ENCODE peak calls at places on chromosome 2, in seven cellular contexts. D is activated effector memory CD4-positive, alpha-beta T cell treated with anti-CD3 and anti-CD28 coated beads, Interleukin-2, amount 50 U/mL, for 16 hours; B is stimulated activated CD4-positive, alpha-beta T cell treated with anti-CD3 and anti-CD28 coated beads, Interleukin-1b, Interleukin-23, amount 100 ng/mL, for 1 hour; Z is left lung; G is activated CD4-positive, alpha-beta T cell treated with anti-CD3 and anti-CD28 coated beads for 36 hours; M is Right ventricle myocardium inferior; L is OCI-LY7. V is an unnamed sample.

GRCh38 chr2:123840016-123840415 is 185.1 kb upstream of the CNTNAP5 start:
- DNase-seq in B (no peak), Z (no peak), D (no peak), M (no peak), L (no peak), G (no peak), V (no peak)

GRCh38 chr2:151007365-151007764 is 254.3 kb downstream of the RBM43 start:
- DNase-seq in G (no peak), L (no peak), D (no peak), B (no peak), Z (no peak), M (peak; percentile 70), V (no peak)

GRCh38 chr2:81334046-81334445 is 1029.5 kb upstream of the LRRTM1 start:
- DNase-seq in D (no peak), M (no peak), G (no peak), L (no peak), Z (no peak), B (no peak), V (no peak)

GRCh38 chr2:194992648-194993047 is 664.4 kb upstream of the SLC39A10 start:
- DNase-seq in M (no peak), D (no peak), Z (no peak), L (no peak), B (no peak), G (no peak), V (no peak)

GRCh38 chr2:121187922-121188411 is 97.0 kb downstream of the TFCP2L1 start:
- DNase-seq in L (no peak), G (no peak), Z (no peak), M (no peak), D (no peak), B (no peak), V (no peak)

GRCh38 chr2:42880738-42881525 is 88.5 kb upstream of the HAAO start:
- DNase-seq in Z (no peak), B (no peak), G (no peak), D (no peak), L (no peak), M (no peak), V (no peak)

GRCh38 chr2:230668184-230668938 is 44.3 kb upstream of the CAB39 start:
- DNase-seq in Z (peak; percentile 62), L (peak; percentile 37), M (peak; percentile 77), B (no peak), D (peak; percentile 75), G (peak; percentile 68), V (peak; percentile 55)

GRCh38 chr2:13046557-13047165 is 329.9 kb downstream of the TRIB2 start:
- DNase-seq in B (no peak), M (no peak), L (peak; percentile 3), D (no peak), G (no peak), Z (no peak), V (no peak)

GRCh38 chr2:174617120-174617519 is 19.5 kb upstream of the WIPF1 start:
- DNase-seq in Z (no peak), M (no peak), B (no peak), D (no peak), L (no peak), G (no peak), V (no peak)

GRCh38 chr2:28088970-28089369 is 198.4 kb downstream of the BABAM2 start:
- DNase-seq in D (no peak), G (no peak), M (no peak), B (no peak), Z (no peak), L (no peak), V (no peak)

GRCh38 chr2:156077041-156077735 is 255.3 kb downstream of the NR4A2 start:
- DNase-seq in L (no peak), M (no peak), G (no peak), B (no peak), D (no peak), Z (no peak), V (no peak)

GRCh38 chr2:240947607-240948006 is 41.5 kb downstream of the CROCC2 start:
- DNase-seq in Z (peak; percentile 26), D (peak; percentile 54), G (no peak), L (no peak), B (no peak), M (peak; percentile 53), V (no peak)

GRCh38 chr2:20608666-20609348 is 42.1 kb downstream of the HS1BP3 start:
- DNase-seq in M (peak; percentile 60), B (no peak), G (no peak), D (peak; percentile 37), Z (peak; percentile 28), L (no peak), V (peak; percentile 32)

GRCh38 chr2:176584333-176584732 is 315.1 kb downstream of the MTX2 start:
- DNase-seq in B (no peak), G (no peak), Z (no peak), D (no peak), L (no peak), M (no peak), V (no peak)

GRCh38 chr2:62660582-62661262 is 44.8 kb upstream of the EHBP1 start:
- DNase-seq in M (no peak), G (no peak), Z (no peak), D (no peak), L (no peak), B (no peak), V (no peak)

GRCh38 chr2:8120979-8121825 is 560.7 kb upstream of the ID2 start:
- DNase-seq in L (no peak), M (no peak), Z (no peak), B (no peak), G (no peak), D (no peak), V (no peak)

GRCh38 chr2:174117951-174118930 is 130.1 kb downstream of the OLA1 start:
- DNase-seq in L (no peak), Z (no peak), B (no peak), M (no peak), G (no peak), D (no peak), V (no peak)

GRCh38 chr2:99939135-99939534 is 203.3 kb downstream of the AFF3 start:
- DNase-seq in G (no peak), B (no peak), Z (no peak), M (no peak), D (no peak), L (no peak), V (no peak)

GRCh38 chr2:42298996-42299754 is 61.8 kb downstream of the COX7A2L start:
- DNase-seq in M (no peak), L (no peak), B (no peak), Z (no peak), G (no peak), D (no peak), V (no peak)

GRCh38 chr2:75055820-75056675 is 97.6 kb downstream of the POLE4 start:
- DNase-seq in G (no peak), B (no peak), Z (no peak), L (no peak), M (no peak), D (no peak), V (no peak)

GRCh38 chr2:240655931-240656886 is 26.5 kb downstream of the AQP12B start:
- DNase-seq in D (no peak), G (no peak), B (no peak), M (no peak), Z (no peak), L (no peak), V (no peak)

GRCh38 chr2:111139637-111140317 is 19.1 kb downstream of the BCL2L11 start:
- DNase-seq in Z (no peak), L (no peak), M (no peak), D (no peak), B (no peak), G (no peak), V (no peak)

GRCh38 chr2:231627384-231628156 is 34.9 kb downstream of the TEX44 start:
- DNase-seq in M (no peak), B (no peak), D (no peak), Z (no peak), G (no peak), L (no peak), V (no peak)

GRCh38 chr2:144409241-144409640 is 110.7 kb downstream of the ZEB2 start:
- DNase-seq in G (no peak), M (no peak), L (no peak), Z (no peak), B (no peak), D (no peak), V (no peak)

V was measured in lower lobe of right lung.